ENCODE peak calls at places on chromosomes 7 and 10, in seven cellular contexts. P, X, F, J, M, C and T are unnamed samples.

GRCh38 chr7:117158941-117159705 is 163.7 kb downstream of the WNT2 start:
- DNase-seq in P (no peak), X (no peak), F (no peak), J (no peak), M (no peak), C (no peak), T (no peak)

GRCh38 chr10:11866199-11866925 is 43.2 kb downstream of the PROSER2 start:
- DNase-seq in P (no peak), X (no peak), F (no peak), J (no peak), M (no peak), C (no peak), T (no peak)

GRCh38 chr7:101162551-101163280 is 2.7 kb downstream of the VGF start:
- DNase-seq in P (no peak), X (peak), F (peak), J (peak), M (no peak), C (peak), T (no peak)

GRCh38 chr7:28481131-28481926 is 69.0 kb downstream of the CREB5 start:
- DNase-seq in P (no peak), X (no peak), F (peak), J (no peak), M (no peak), C (no peak), T (peak)

GRCh38 chr7:52463341-52463740 is 572.1 kb upstream of the POM121L12 start:
- DNase-seq in P (no peak), X (no peak), F (no peak), J (no peak), M (no peak), C (no peak), T (no peak)

GRCh38 chr7:133945497-133945896 is 181.6 kb upstream of the LRGUK start:
- DNase-seq in P (no peak), X (no peak), F (no peak), J (no peak), M (no peak), C (no peak), T (no peak)

GRCh38 chr7:106421181-106421762 is 136.5 kb upstream of the NAMPT start:
- DNase-seq in P (peak), X (no peak), F (no peak), J (no peak), M (no peak), C (no peak), T (no peak)

GRCh38 chr7:36806897-36807296 is 82.6 kb upstream of the AOAH start:
- DNase-seq in P (no peak), X (no peak), F (no peak), J (no peak), M (no peak), C (no peak), T (no peak)

GRCh38 chr10:74640134-74640533 is 186.3 kb upstream of the KAT6B start:
- DNase-seq in P (no peak), X (no peak), F (no peak), J (no peak), M (no peak), C (no peak), T (no peak)

GRCh38 chr7:24879281-24879680 is 100.7 kb downstream of the OSBPL3 start:
- DNase-seq in P (no peak), X (no peak), F (no peak), J (no peak), M (no peak), C (no peak), T (no peak)

GRCh38 chr7:24880886-24881285 is 99.1 kb downstream of the OSBPL3 start:
- DNase-seq in P (no peak), X (no peak), F (no peak), J (peak), M (no peak), C (no peak), T (no peak)

GRCh38 chr7:24883632-24884013 is 96.4 kb downstream of the OSBPL3 start:
- DNase-seq in P (no peak), X (no peak), F (no peak), J (no peak), M (no peak), C (no peak), T (no peak)

GRCh38 chr7:24882989-24883631 is 96.9 kb downstream of the OSBPL3 start:
- DNase-seq in P (peak), X (no peak), F (no peak), J (no peak), M (peak), C (no peak), T (no peak)

DNA sequence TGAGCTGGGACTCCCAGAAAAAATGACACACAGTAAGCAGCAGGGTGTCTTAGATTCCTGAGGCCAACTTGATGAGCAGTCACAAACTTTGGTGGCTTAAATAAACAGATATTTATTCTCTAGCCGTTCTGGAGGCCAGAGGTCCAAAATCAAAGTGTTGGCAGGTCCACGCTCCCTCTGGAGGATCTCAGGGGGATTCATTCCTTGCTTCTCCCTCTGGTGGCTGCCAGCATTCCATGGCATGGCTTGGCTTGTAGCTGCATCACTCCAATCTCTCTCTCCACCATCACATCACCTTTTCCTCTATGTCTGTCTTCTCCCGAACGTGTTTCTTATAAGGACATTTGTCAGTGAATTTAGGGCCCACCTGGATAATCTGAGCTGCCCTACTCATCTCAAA is 98.4 kb downstream of the OSBPL3 start:
- DNase-seq in P (no peak), X (peak), F (no peak), J (no peak), M (no peak), C (no peak), T (no peak)
- TF ChIP-seq CTCF in P (no peak), X (no peak), F (no peak), J (no peak), M (no peak), C (no peak), T (no peak)

GRCh38 chr7:132577206-132578049 is 1.2 kb upstream of the PLXNA4 start:
- DNase-seq in P (peak), X (peak), F (peak), J (peak), M (peak), C (peak), T (no peak)
- TF ChIP-seq CTCF in P (no peak), X (no peak), F (no peak), J (peak), M (no peak), C (peak), T (no peak)

DNA sequence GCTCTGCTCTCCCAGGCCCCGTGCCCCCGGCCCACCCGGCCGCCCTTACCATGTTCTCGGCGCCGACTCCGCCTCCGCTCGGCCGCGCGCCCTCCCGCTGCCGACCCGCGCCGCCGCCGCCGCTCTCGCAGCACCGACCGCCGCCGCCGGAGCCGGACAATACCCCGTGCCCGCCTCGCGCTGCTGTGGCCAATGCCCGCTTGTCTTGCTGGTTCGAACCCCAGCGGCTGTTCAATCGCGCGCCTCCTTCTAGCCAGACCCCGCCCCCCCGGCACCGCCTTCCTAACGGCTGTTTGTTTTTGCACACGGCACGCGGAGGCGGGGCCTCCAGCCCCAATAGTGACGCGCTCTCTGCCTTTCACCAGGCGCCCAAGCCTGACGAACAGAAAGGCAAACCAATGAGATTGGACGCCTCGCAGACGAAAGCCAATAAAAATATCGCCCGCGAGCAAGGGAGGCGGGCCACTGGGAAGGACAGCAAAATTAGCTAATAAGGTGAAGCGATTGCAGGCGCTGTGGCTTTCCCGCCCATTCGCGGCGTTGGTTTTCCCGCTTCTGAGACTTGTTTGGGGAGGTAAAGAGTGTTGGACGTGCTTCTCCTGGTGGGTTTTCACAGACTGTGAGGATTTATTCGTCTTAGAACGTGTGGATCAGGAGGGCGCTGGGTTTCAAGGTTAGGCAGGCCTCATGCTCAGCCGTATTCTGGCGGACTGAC is at the start of gene H2AZ2:
- DNase-seq in P (peak), X (peak), F (peak), J (peak), M (peak), C (peak), T (peak)
- TF ChIP-seq CTCF in P (peak), X (no peak), F (no peak), J (no peak), M (peak), C (no peak), T (no peak)

DNA sequence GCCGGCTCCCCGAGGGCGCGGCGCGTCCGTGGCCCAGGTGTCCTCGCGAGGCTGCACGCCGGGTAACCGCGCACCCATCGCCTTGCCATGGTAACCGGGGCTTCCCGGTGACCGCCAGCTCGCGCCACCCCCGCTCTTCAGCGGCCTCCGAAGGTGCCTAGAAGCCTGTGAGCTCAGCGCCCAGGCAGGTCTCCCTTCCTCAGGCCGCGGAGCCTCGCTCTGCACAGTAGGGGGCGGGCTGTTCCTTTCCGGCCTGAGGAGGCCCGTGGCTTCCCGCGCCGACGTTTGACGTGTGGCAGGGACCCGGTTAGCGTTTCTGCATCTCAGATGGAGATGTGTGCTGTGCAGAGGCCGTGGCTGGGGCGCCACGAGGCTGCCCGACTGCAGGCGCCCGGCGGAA is 117.1 kb downstream of the DYNC2I1 start:
- DNase-seq in P (no peak), X (peak), F (peak), J (peak), M (peak), C (peak), T (no peak)
- TF ChIP-seq CTCF in P (peak), X (no peak), F (no peak), J (peak), M (no peak), C (peak), T (peak)

GRCh38 chr10:18599392-18599791 is 52.0 kb downstream of the NSUN6 start:
- DNase-seq in P (no peak), X (no peak), F (no peak), J (no peak), M (no peak), C (no peak), T (no peak)

DNA sequence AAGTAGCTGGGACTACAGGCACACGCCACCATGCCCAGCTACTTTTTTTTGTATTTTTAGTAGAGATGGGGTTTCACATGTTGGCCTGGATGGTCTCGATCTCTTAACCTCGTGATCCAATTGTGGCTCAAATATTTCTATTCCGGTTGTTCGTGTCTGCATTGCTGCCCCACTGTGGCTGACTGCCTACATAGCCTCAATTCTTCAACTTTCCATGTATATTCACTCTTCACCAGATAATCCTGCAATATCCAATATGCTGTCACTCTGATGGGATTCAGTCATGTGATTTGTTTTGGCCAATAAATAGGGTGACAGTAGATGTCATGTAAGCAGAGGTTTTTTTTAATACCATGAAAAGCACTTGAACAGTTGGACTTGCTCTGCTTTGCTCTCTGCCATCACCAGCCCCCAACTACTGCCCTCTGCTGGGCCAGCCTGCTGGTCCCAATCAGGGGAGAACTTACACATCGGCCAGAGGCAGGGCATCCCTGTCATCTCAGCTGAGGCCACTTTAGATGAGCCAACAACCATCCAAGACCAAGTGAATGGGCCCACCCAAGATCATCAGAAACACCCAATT is 56.7 kb downstream of the NSUN6 start:
- DNase-seq in P (no peak), X (peak), F (no peak), J (peak), M (peak), C (no peak), T (no peak)
- TF ChIP-seq CTCF in P (no peak), X (peak), F (no peak), J (peak), M (no peak), C (peak), T (peak)

DNA sequence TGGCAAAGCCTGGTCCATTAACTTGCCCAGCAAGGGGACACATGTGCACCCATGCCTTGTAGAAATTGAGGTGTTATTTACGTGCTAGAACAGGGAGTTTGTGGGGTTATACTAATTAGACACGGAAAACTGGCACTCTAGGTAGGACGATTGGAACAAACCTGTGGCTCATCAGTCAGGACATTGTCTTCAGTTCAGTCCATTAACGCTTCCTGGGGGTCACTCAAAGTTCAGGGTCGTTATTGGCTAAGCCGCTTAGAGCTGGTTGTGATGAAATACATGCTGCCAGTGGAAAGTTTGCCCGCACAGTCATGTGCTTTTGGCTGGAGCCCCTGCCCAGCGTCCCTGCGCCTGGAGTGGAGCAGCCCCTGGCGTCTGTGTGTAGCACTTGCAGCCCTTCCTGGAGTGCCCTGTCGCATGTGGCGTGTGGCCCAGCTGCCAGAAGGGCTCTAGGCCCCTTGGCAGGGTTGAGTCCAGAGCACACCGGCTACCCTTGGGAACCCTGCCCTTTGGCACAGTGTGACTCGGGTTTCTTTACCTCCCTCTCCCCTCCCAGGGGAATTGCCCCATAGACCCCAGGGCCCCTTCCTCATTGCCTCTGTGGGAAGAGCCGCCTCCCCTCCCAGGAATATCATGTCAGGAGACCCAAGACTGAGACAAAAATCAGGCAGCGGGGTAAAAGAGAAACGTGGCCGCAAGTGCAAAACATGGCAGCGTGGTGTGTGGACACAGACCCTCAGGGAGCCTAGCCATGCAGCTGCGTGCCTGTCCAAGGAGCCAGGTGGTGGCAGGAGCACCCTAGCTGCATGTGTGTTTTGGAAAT is 9.8 kb downstream of the ZNF775 start:
- DNase-seq in P (peak), X (no peak), F (no peak), J (peak), M (no peak), C (no peak), T (no peak)
- TF ChIP-seq CTCF in P (peak), X (no peak), F (no peak), J (peak), M (no peak), C (peak), T (no peak)

GRCh38 chr7:78071821-78072590 is 273.4 kb downstream of the PHTF2 start:
- DNase-seq in P (no peak), X (no peak), F (no peak), J (no peak), M (no peak), C (no peak), T (no peak)

GRCh38 chr7:78074713-78075112 is 276.1 kb downstream of the PHTF2 start:
- DNase-seq in P (no peak), X (no peak), F (no peak), J (no peak), M (no peak), C (no peak), T (no peak)

DNA sequence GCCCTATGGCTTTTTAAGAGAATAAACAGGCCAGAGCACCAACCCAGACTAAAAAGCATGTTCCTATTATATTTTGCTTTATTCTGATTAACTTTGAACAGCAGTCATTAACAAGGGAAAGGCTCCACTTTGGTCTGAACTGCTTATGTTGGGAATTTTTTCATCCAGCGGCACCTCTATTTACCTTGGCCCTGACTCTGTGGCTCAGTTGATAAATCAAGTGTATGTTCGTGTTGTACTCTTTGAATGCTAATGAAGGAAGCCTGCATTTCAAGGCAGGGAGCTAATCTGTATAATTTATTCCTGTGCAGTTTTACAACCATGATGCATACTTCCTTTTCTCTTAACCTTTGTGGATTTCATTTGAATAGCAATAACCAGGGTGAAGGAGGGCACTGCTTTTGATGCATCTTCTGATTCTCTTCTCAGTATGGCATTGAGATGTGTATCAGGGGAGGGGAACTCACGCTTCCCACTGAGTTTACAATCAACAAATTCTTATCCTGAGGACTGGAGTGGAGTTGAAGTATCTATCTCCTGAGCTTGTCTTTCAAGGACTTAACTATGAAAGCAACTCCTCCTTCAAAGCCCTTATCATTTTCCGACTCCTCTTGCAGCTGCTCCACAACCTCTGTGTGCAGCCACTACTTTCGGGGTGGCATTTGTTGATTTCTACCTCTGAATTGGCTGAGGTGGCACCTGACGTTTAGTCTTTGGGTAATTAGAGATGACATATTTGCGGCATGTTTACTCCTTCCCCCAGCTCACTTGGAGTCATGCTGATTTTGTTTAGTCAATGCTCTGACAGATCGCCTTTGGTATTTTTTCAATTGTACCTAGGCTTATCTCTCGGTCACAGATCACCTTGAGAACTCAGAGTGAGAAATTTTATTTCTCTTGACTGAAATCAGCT is 275.2 kb downstream of the PHTF2 start:
- DNase-seq in P (no peak), X (no peak), F (no peak), J (no peak), M (no peak), C (no peak), T (no peak)
- TF ChIP-seq CTCF in P (no peak), X (no peak), F (no peak), J (no peak), M (no peak), C (no peak), T (no peak)